ENCODE peak calls at places on chromosome 1, in seven cellular contexts. Q, O, H, Z, J, W and R are unnamed samples.

GRCh38 chr1:28136636-28137613 is 39.6 kb downstream of the PTAFR start:
- DNase-seq in H (peak), J (no peak), Z (no peak), Q (no peak), O (no peak), W (no peak), R (no peak)

GRCh38 chr1:41483960-41484844 is at the start of gene EDN2:
- DNase-seq in H (no peak), J (no peak), Q (peak), O (no peak), W (peak), Z (peak), R (no peak)

GRCh38 chr1:165857046-165857801 is 29.8 kb downstream of the UCK2 start:
- DNase-seq in J (no peak), O (no peak), Z (peak), Q (peak), H (peak), W (no peak), R (no peak)

GRCh38 chr1:243482237-243483022 is 226.6 kb downstream of the SDCCAG8 start:
- DNase-seq in Q (peak), O (no peak), J (peak), W (no peak), H (peak), Z (peak), R (peak)

GRCh38 chr1:95132762-95133161 is 15.6 kb downstream of the TLCD4 start:
- DNase-seq in H (no peak), Z (no peak), Q (no peak), W (no peak), J (no peak), O (no peak), R (no peak)

GRCh38 chr1:185917646-185918045 is 183.5 kb downstream of the HMCN1 start:
- DNase-seq in H (peak), Z (no peak), W (no peak), Q (no peak), O (no peak), J (peak), R (peak)

GRCh38 chr1:215957692-215958091 is 390.6 kb downstream of the KCTD3 start:
- DNase-seq in Z (no peak), J (peak), W (no peak), H (peak), Q (peak), O (no peak), R (peak)

GRCh38 chr1:115837762-115838421 is 3.0 kb downstream of the NHLH2 start:
- DNase-seq in O (no peak), J (no peak), H (no peak), W (peak), Z (no peak), Q (no peak), R (peak)

GRCh38 chr1:111895456-111895855 is 94.0 kb downstream of the KCND3 start:
- DNase-seq in O (no peak), W (no peak), J (no peak), Q (peak), Z (no peak), H (no peak), R (no peak)

GRCh38 chr1:4425892-4426291 is 228.5 kb upstream of the AJAP1 start:
- DNase-seq in Q (peak), J (no peak), O (no peak), Z (peak), W (peak), H (no peak), R (peak)

GRCh38 chr1:15617874-15618684 is 821 bp downstream of the DDI2 start:
- DNase-seq in J (peak), Q (peak), W (peak), Z (no peak), H (peak), O (peak), R (no peak)

GRCh38 chr1:227797612-227798011 is 17.9 kb upstream of the PRSS38 start:
- DNase-seq in H (no peak), W (no peak), O (no peak), Q (no peak), J (no peak), Z (no peak), R (no peak)

GRCh38 chr1:213295860-213296259 is 244.8 kb downstream of the RPS6KC1 start:
- DNase-seq in Z (no peak), J (no peak), W (no peak), H (no peak), Q (no peak), O (no peak), R (no peak)

GRCh38 chr1:93874025-93874651 is 4.9 kb downstream of the DNTTIP2 start:
- DNase-seq in Q (no peak), W (peak), H (peak), J (peak), O (no peak), Z (peak), R (peak)

GRCh38 chr1:200364831-200365230 is 45.0 kb downstream of the ZNF281 start:
- DNase-seq in Q (no peak), W (no peak), O (no peak), H (peak), Z (no peak), J (peak), R (no peak)

GRCh38 chr1:54499097-54500029 is 48.7 kb upstream of the ACOT11 start:
- DNase-seq in J (peak), Z (peak), H (peak), Q (no peak), O (no peak), W (peak), R (peak)

GRCh38 chr1:235407419-235407818 is 40.2 kb downstream of the TBCE start:
- DNase-seq in H (no peak), Q (no peak), O (no peak), Z (no peak), J (no peak), W (peak), R (no peak)

GRCh38 chr1:222813866-222814535 is 838 bp upstream of the DISP1 start:
- DNase-seq in Z (no peak), Q (no peak), O (no peak), W (no peak), H (peak), J (peak), R (no peak)

GRCh38 chr1:211335507-211336157 is 9.0 kb downstream of the TRAF5 start:
- DNase-seq in W (no peak), O (peak), H (no peak), J (no peak), Q (no peak), Z (no peak), R (no peak)

GRCh38 chr1:229874150-229874549 is 192.9 kb upstream of the GALNT2 start:
- DNase-seq in Z (no peak), W (no peak), H (peak), O (no peak), Q (no peak), J (peak), R (no peak)

GRCh38 chr1:203776636-203777035 is 11.7 kb downstream of the LAX1 start:
- DNase-seq in Q (no peak), Z (no peak), O (no peak), W (peak), J (no peak), H (no peak), R (no peak)

GRCh38 chr1:93851327-93851712 is 27.7 kb downstream of the DNTTIP2 start:
- DNase-seq in W (no peak), O (no peak), H (no peak), J (no peak), Z (no peak), Q (no peak), R (no peak)

GRCh38 chr1:27858949-27859576 is 13.3 kb upstream of the THEMIS2 start:
- DNase-seq in O (no peak), Z (no peak), W (no peak), Q (no peak), J (no peak), H (no peak), R (no peak)

GRCh38 chr1:52769346-52770033 is 43.2 kb downstream of the ZYG11B start:
- DNase-seq in Z (no peak), W (no peak), J (no peak), H (no peak), Q (no peak), O (no peak), R (no peak)

GRCh38 chr1:118304722-118305344 is 119.8 kb upstream of the SPAG17 start:
- DNase-seq in J (peak), Z (no peak), H (peak), O (no peak), W (peak), Q (peak), R (no peak)

GRCh38 chr1:113488576-113489177 is 98.4 kb downstream of the MAGI3 start:
- DNase-seq in Q (peak), J (no peak), W (no peak), H (no peak), Z (no peak), O (no peak), R (no peak)

GRCh38 chr1:165408518-165408917 is 36.4 kb downstream of the RXRG start:
- DNase-seq in J (no peak), H (peak), W (peak), O (no peak), Z (peak), Q (peak), R (peak)

GRCh38 chr1:100530901-100531487 is 6.9 kb upstream of the GPR88 start:
- DNase-seq in W (no peak), H (peak), Q (no peak), J (peak), Z (no peak), O (no peak), R (no peak)

GRCh38 chr1:32454726-32455125 is 10.1 kb upstream of the ZBTB8B start:
- DNase-seq in Q (peak), W (no peak), J (no peak), O (no peak), H (peak), Z (no peak), R (no peak)

GRCh38 chr1:71464016-71464415 is 383.2 kb upstream of the ZRANB2 start:
- DNase-seq in J (no peak), O (no peak), Q (no peak), Z (no peak), W (no peak), H (peak), R (no peak)
- TF ChIP-seq CTCF in J (no peak), O (no peak), Q (no peak), Z (no peak), W (no peak), H (no peak), R (no peak)

DNA sequence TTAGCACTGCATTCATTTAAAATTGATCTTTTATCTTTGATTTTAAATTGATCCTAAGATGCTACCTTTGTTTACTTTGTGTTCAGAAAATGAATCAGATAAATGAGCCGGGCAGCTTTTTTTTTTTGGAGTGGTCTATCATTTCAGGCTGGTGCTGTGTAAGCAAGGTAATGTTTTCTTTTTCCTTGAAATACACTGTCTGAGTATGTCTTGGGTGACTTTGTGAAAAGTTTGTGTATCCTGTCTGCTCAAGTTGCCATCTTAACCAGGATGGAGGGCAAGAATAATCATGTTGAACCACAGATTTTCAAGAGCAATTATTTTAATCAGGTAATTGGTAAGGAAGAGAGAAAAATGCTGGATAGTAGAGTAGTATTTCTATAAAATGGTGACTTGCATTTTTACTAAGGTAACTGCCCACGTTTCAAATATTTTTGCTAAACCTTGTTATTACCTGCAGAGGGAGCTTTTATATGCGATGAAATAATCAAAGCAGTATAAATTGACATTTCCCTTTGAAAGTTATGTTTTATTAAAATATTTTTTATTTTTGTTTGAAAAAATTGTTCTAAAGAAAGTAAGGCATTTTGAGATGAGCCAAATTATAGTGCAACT is 11.1 kb downstream of the ADGRL2 start:
- DNase-seq in J (peak), Z (no peak), O (no peak), W (no peak), Q (no peak), H (peak), R (no peak)
- TF ChIP-seq CTCF in J (peak), Z (peak), O (no peak), W (no peak), Q (peak), H (peak), R (no peak)

DNA sequence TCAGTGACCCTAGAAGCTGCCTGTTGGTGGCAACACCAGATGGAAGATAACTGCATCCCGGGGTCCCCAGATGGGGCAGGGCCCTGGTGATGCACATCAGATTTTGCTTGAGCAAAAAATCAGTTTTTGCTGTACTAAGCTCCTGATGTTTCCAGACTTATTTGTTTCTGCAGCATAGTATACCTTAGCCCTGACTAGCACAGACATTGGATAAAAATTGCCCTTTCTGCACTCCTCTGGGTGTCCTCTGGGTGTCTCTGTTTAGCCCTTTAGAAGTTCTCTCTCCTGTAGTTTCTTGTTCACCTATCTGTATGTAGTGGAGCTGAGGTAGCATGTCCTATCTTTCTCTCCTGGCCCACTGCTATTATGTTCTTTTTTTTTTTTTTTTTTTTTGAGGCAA is 30.3 kb upstream of the PLA2G2C start:
- DNase-seq in J (peak), W (peak), Z (no peak), O (no peak), H (peak), Q (no peak), R (no peak)
- TF ChIP-seq CTCF in J (peak), W (peak), Z (peak), O (no peak), H (peak), Q (peak), R (peak)

GRCh38 chr1:116986531-116987255 is 14.9 kb upstream of the CD101 start:
- DNase-seq in W (no peak), Z (no peak), O (no peak), J (no peak), H (no peak), Q (no peak), R (no peak)
- TF ChIP-seq CTCF in W (no peak), Z (no peak), O (no peak), J (no peak), H (no peak), Q (no peak), R (no peak)

DNA sequence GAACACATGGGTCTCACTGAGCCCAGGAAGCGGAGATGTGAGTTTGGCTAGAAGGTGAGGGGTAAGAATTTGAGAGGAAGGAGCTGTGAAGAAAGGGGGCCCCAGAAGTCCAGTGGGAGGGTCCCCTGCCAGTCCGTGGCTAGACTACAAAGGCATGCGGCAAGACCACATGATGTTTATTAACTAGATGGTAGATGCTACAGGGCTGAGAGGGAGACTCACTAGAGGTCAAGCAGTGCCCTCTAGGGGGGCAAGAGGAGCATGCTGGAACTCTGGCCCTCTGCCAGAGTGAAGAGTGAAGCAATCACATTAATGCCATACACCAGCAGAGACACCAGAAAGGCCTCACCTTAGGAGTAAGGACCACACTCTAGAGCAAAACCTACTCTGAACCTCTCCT is 12.2 kb downstream of the KIAA0319L start:
- DNase-seq in H (peak), Z (peak), Q (peak), J (no peak), O (no peak), W (peak), R (peak)
- TF ChIP-seq CTCF in H (no peak), Z (peak), Q (peak), J (peak), O (no peak), W (peak), R (peak)

DNA sequence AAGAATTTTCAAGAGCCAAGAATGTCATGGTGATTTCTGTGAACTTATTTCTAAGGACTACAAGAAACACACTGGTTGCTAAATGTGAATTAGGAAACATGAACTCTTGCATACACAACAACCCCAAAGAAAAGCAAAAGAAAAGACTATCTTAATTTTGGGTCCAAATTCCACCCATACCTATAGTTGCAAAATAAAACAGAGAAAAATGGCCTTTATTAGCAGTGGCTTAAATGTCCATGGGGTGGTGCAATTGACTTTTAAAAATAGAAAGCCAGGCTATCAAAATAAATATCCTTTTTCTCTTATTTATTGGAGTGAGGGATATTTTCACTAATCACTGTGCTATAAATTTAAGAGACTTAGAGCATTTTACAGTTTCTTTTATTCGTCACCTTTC is 80.9 kb upstream of the DPYD start:
- DNase-seq in Q (no peak), Z (no peak), J (peak), O (no peak), H (peak), W (no peak), R (no peak)
- TF ChIP-seq CTCF in Q (peak), Z (peak), J (peak), O (no peak), H (peak), W (no peak), R (no peak)

GRCh38 chr1:205424881-205425635 is 3.2 kb upstream of the LEMD1 start:
- DNase-seq in W (peak), O (no peak), Z (no peak), J (no peak), Q (no peak), H (no peak), R (no peak)

GRCh38 chr1:205421728-205422127 is at the start of gene LEMD1:
- DNase-seq in Z (no peak), O (no peak), J (no peak), H (no peak), Q (no peak), W (no peak), R (no peak)

GRCh38 chr1:205420938-205421337 is 918 bp downstream of the LEMD1 start:
- DNase-seq in O (no peak), Q (no peak), W (no peak), J (no peak), Z (no peak), H (no peak), R (no peak)

GRCh38 chr1:205423814-205424399 is 2.1 kb upstream of the LEMD1 start:
- DNase-seq in Z (no peak), J (no peak), O (no peak), H (no peak), W (no peak), Q (no peak), R (no peak)

GRCh38 chr1:205423248-205423647 is 1.4 kb upstream of the LEMD1 start:
- DNase-seq in W (no peak), Z (no peak), H (no peak), Q (no peak), J (no peak), O (no peak), R (no peak)
- TF ChIP-seq CTCF in W (peak), Z (peak), H (no peak), Q (peak), J (no peak), O (no peak), R (no peak)

DNA sequence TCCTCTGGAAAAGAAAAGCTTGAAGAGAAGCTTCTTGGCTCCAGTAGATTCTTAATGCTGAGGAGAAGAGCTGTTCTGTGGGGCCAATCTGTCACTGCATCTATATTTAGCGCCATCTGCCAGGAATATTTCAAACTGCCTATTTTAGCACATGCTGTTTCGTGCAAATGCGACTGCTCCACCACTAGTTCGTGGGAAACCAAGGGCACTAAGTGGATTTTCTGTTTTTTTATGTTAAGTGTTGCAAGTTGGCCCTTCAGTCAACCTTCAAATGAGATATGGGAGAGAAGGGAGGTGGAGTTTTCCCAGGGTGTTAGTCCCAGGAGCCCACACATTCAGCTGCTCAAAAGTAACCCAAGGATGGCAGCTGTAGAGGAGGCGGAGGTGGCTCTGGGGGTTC is 91.9 kb downstream of the TSEN15 start:
- DNase-seq in J (no peak), Z (no peak), H (peak), Q (no peak), W (peak), O (no peak), R (no peak)
- TF ChIP-seq CTCF in J (no peak), Z (peak), H (no peak), Q (peak), W (peak), O (no peak), R (no peak)

DNA sequence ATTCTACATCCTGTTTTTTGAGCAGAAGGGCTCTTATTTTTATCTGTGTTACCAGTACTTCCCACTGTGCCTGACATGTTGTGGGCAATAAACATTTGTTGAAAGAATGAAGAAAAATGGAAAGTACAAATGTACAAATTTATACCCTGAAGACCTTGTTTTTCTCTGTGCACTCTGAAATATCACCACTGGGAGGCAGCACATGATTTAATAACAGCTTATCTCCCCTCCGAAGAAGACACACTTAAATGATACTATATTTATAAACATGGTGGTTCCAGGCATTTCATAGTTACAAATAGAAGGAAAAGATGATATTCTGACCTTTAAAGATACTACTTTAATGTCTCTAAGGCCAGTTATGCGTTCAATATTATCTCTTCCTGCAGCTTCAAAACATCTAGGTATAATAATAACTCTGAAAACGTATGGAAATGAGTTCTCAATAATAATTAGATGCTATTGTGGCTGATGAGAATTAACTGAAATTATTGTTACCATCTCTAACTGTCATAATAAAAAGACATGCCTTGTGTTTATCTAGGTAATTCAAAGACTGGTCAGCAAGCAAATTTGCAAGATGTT is 12.8 kb downstream of the DYNLT5 start:
- DNase-seq in Q (peak), J (peak), H (peak), O (no peak), Z (peak), W (peak), R (peak)
- TF ChIP-seq CTCF in Q (peak), J (peak), H (peak), O (peak), Z (peak), W (peak), R (peak)

GRCh38 chr1:9065213-9065751 is 4.2 kb downstream of the SLC2A5 start:
- DNase-seq in O (no peak), Q (no peak), J (no peak), H (no peak), W (no peak), Z (no peak), R (no peak)

GRCh38 chr1:9069324-9070100 is at the start of gene SLC2A5:
- DNase-seq in H (no peak), J (no peak), Q (no peak), O (no peak), Z (no peak), W (peak), R (no peak)

GRCh38 chr1:9068971-9069323 is 488 bp downstream of the SLC2A5 start:
- DNase-seq in J (peak), Z (no peak), Q (no peak), W (no peak), H (no peak), O (no peak), R (no peak)

GRCh38 chr1:9070421-9071015 is 1.1 kb upstream of the SLC2A5 start:
- DNase-seq in O (no peak), J (no peak), Q (no peak), H (no peak), Z (no peak), W (no peak), R (no peak)

GRCh38 chr1:9066945-9067807 is 2.3 kb downstream of the SLC2A5 start:
- DNase-seq in Q (no peak), H (peak), O (peak), Z (no peak), J (peak), W (no peak), R (no peak)
- TF ChIP-seq CTCF in Q (no peak), H (no peak), O (no peak), Z (no peak), J (no peak), W (no peak), R (no peak)